ENCODE peak calls at places on chromosome 3, in nine cellular contexts. B is esophagus muscularis mucosa, Z is A549, M is aorta, V is mammary epithelial cell, R is spleen, U is body of pancreas, N is mesendoderm, Q is colonic mucosa. J is an unnamed sample.
A peak's percentile ranks its signal among the peaks of the same experiment; 100 is the strongest.

GRCh38 chr3:9224490-9224889 is 25.0 kb downstream of the SRGAP3 start:
- DNase-seq in B (no peak), Z (no peak), M (no peak), V (peak; percentile 47), R (no peak), U (no peak), N (peak; percentile 37), Q (no peak), J (no peak)

GRCh38 chr3:179811321-179812095 is 158.7 kb downstream of the USP13 start:
- DNase-seq in B (no peak), Z (peak; percentile 11), M (no peak), V (peak; percentile 75), R (no peak), U (peak; percentile 76), N (peak; percentile 80), Q (peak; percentile 19), J (no peak)

GRCh38 chr3:24830230-24831152 is 335.8 kb upstream of the THRB start:
- DNase-seq in B (no peak), Z (no peak), M (peak; percentile 76), V (no peak), R (no peak), U (no peak), N (no peak), Q (peak; percentile 27), J (no peak)

GRCh38 chr3:177521305-177521704 is 324.0 kb upstream of the TBL1XR1 start:
- DNase-seq in B (no peak), Z (no peak), M (no peak), V (no peak), R (no peak), U (peak; percentile 86), N (peak; percentile 79), Q (peak; percentile 66), J (no peak)

GRCh38 chr3:9721698-9722057 is 9.9 kb upstream of the BRPF1 start:
- DNase-seq in B (no peak), Z (no peak), M (no peak), V (no peak), R (no peak), U (no peak), N (no peak), Q (no peak), J (no peak)

GRCh38 chr3:123287962-123288302 is 86.2 kb downstream of the SEC22A start:
- DNase-seq in B (no peak), Z (no peak), M (no peak), V (no peak), R (no peak), U (no peak), N (no peak), Q (no peak), J (no peak)

GRCh38 chr3:73786346-73786807 is 161.6 kb upstream of the PDZRN3 start:
- DNase-seq in B (no peak), Z (no peak), M (peak; percentile 84), V (peak; percentile 97), R (no peak), U (no peak), N (no peak), Q (no peak), J (no peak)

GRCh38 chr3:58962816-58963215 is 87.0 kb downstream of the CFAP20DC start:
- DNase-seq in B (no peak), Z (no peak), M (no peak), V (peak; percentile 19), R (no peak), U (no peak), N (no peak), Q (no peak), J (no peak)

GRCh38 chr3:10432931-10433330 is 72.5 kb downstream of the ATP2B2 start:
- DNase-seq in B (no peak), Z (no peak), M (no peak), V (no peak), R (peak; percentile 37), U (no peak), N (no peak), Q (no peak), J (no peak)

GRCh38 chr3:127288921-127289645 is 1.2 kb upstream of the PRR20G start:
- DNase-seq in B (peak; percentile 75), Z (no peak), M (no peak), V (no peak), R (no peak), U (no peak), N (peak; percentile 62), Q (no peak), J (peak; percentile 17)

GRCh38 chr3:13288732-13289718 is 131.1 kb downstream of the NUP210 start:
- DNase-seq in B (no peak), Z (no peak), M (peak; percentile 47), V (no peak), R (peak; percentile 56), U (no peak), N (no peak), Q (no peak), J (no peak)

GRCh38 chr3:157500232-157500631 is 3.0 kb downstream of the VEPH1 start:
- DNase-seq in B (no peak), Z (no peak), M (no peak), V (no peak), R (no peak), U (no peak), N (no peak), Q (peak; percentile 47), J (no peak)

DNA sequence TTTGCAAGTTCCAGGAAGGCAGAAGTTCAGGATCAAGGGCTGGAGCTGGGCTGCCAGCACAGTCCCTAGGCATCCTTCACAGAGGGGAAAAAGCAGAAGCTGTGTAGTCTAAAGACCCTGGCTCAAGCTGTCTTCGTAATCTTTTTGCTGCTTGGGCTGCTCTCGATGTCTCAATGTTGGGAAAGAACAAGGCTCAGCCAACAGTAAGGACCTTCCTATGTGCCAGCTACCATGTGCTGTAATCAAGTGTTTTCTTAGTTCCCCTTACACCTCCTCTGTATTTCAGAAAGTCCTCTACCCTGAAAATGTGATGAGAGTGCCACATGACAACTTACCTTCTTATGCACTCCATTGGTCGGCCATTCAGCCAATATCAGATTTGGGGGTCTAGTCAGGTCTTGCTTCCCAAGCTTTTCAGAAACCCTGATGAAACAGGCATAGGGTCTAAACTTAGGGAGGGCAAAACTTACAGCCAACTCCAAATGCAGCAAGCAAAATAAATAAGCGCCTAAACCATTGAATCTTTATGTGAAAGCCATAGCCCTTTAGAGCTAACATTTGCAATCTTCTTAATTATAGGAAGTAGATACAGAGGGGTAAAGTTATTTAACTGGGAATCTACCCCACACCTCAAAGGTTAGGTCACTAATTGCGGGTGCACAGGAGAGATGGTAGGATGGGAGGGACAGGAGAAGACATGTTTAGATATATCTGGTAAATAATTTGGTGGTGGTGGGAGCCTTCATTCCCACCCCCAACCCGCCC is 1.2 kb upstream of the EDEM1 start:
- DNase-seq in B (no peak), Z (no peak), M (no peak), V (no peak), R (no peak), U (peak; percentile 58), N (no peak), Q (no peak), J (no peak)
- H3K27ac ChIP-seq in B (peak overlapping the region; percentile 85), Z (peak overlapping the region; percentile 76), M (no peak overlapping the region), V (no peak overlapping the region), R (peak overlapping the region; percentile 99), U (peak overlapping the region; percentile 99), N (no peak overlapping the region), Q (peak overlapping the region; percentile 25), J (peak overlapping the region; percentile 97)

DNA sequence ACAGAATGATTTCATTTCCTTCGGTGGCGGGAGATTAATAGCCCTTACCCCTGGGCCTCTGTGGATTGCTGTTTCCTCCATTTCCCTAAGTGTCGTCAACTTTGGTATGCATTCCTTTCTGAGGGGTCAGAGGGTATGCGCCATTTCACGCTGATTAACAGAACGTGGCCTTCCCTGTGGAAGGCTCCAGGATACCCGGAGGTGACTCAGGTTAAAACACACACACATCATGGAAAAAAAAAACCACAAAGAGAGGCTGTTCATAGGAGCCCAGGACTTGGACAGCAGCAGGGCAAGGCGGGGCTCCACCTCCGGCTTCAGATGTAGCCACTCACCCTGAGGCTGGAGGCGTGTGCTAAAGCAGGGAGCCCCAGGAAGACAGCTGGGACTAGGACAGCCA is 51.9 kb downstream of the EPHB1 start:
- DNase-seq in B (no peak), Z (peak; percentile 3), M (no peak), V (peak; percentile 67), R (no peak), U (peak; percentile 5), N (peak; percentile 88), Q (no peak), J (no peak)
- H3K4me3 ChIP-seq in B (no peak overlapping the region), Z (no peak overlapping the region), M (no peak overlapping the region), V (no peak overlapping the region), R (no peak overlapping the region), U (no peak overlapping the region), N (no peak overlapping the region), Q (no peak overlapping the region), J (no peak overlapping the region)

DNA sequence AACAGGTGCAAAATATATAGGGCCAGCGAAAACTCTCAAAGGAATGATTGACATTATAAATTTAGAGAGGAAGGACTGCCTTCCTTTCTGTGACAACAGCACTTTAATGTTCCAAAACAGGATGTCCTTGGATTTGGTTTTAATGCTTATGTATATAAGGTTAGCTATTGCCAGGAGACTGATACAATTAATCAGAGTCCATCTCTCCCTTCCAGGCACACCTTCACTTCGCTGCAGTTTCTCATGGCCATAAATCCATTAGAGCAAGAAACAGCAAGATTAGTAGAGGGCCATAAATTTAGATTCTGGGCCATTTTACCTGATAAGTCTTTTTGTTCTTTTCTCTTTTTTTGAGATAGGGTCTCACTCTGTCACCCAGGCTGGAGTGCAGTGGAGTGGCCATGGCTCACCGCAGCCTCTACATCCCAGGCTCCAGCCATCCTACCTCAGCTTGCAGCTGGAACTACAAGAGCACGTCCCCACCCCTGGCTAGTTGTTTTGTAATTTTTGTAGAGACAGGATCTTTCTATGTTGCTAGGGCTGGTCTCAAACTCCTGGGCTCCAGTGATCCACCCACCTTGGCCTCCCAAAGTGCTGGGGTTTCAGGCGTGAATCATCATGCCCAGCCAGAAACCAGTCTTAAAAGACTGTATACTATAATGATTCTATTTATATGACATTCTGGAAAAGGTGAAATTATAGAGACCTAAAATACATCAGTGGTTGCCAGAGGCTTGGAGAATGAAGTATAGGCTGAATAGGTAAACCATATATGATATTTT is 15.7 kb upstream of the TFRC start:
- DNase-seq in B (no peak), Z (no peak), M (no peak), V (peak; percentile 65), R (peak; percentile 33), U (no peak), N (no peak), Q (no peak), J (no peak)
- H3K4me1 ChIP-seq in B (peaks cover 19% of the 10 kb centered on the region), Z (no peaks in the 10 kb centered on the region), M (no peaks in the 10 kb centered on the region), V (no peaks in the 10 kb centered on the region), R (peaks cover 7% of the 10 kb centered on the region), U (peaks cover 11% of the 10 kb centered on the region), N (no peaks in the 10 kb centered on the region), Q (peaks cover 16% of the 10 kb centered on the region), J (no peaks in the 10 kb centered on the region)

DNA sequence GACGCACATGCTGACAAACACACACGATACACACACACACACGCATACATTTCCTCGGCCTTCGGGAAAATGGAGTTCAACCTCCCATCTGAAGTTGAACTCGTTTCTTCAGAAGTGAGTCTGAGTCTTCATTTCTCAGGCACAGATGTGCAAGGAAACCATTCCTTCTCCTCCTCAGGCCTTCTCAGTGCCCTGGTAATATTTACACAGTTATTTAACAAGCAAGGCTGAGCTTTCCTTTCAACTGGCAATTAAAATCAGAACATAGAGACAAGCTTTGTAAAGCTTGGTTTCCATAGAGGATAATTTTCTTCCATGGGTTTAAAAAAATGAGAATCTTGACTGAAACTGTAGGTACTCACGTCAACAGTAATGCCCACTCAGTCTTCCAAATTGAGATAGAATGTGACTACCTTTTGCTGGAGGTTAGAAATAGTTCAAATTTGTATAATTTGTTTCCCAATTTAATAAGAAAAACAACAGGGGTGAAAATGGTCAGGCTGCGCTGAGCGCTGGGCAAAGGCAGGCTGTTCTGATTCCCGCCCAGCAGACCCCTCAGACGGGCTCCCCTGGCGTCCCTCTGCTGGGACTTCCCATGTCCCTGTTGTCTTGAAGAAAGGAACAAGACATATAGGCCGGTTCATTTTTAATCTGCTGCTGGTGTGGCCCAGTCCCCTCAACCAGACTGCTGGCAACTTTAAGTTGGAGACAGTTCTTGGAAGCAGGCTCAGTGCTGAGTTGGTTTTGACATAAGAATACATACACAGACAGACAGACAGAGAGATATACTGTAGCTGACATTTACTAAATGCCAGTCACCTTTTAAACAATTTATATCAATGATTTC is 174.3 kb downstream of the XXYLT1 start:
- DNase-seq in B (no peak), Z (no peak), M (peak; percentile 38), V (no peak), R (peak; percentile 65), U (no peak), N (no peak), Q (no peak), J (no peak)
- H3K27ac ChIP-seq in B (no peak overlapping the region), Z (no peak overlapping the region), M (no peak overlapping the region), V (no peak overlapping the region), R (no peak overlapping the region), U (no peak overlapping the region), N (no peak overlapping the region), Q (no peak overlapping the region), J (no peak overlapping the region)